ENCODE peak calls at places on chromosomes 3 and 15, in five cellular contexts. F, W, H, V and N are unnamed samples.

GRCh38 chr3:39250116-39250747 is 29.6 kb downstream of the CX3CR1 start:
- DNase-seq in V (no peak), H (no peak), F (no peak), W (no peak), N (no peak)

GRCh38 chr3:48157950-48158376 is 30.3 kb downstream of the CDC25A start:
- DNase-seq in V (peak; percentile 77), W (peak; percentile 66), H (peak; percentile 71), F (peak; percentile 25), N (no peak)

GRCh38 chr3:122230174-122230573 is 46.7 kb downstream of the CASR start:
- DNase-seq in W (peak; percentile 25), H (no peak), V (no peak), F (no peak), N (no peak)

GRCh38 chr15:25773248-25773647 is 89.9 kb downstream of the ATP10A start:
- DNase-seq in W (no peak), V (no peak), F (no peak), H (no peak), N (no peak)

GRCh38 chr3:135450985-135451384 is 514.5 kb upstream of the PPP2R3A start:
- DNase-seq in V (no peak), F (no peak), W (no peak), H (no peak), N (no peak)

GRCh38 chr3:108406661-108407206 is 103.7 kb downstream of the MYH15 start:
- DNase-seq in H (no peak), W (no peak), F (no peak), V (no peak), N (no peak)

GRCh38 chr3:141124715-141125114 is 73.6 kb downstream of the SPSB4 start:
- DNase-seq in F (no peak), V (no peak), H (no peak), W (no peak), N (no peak)

GRCh38 chr15:51688863-51689262 is 7.6 kb downstream of the SCG3 start:
- DNase-seq in H (no peak), F (no peak), V (no peak), W (no peak), N (no peak)

GRCh38 chr15:66390670-66391069 is 4.0 kb downstream of the MAP2K1 start:
- DNase-seq in F (no peak), W (no peak), H (no peak), V (no peak), N (no peak)

GRCh38 chr15:84736375-84736774 is 12.0 kb upstream of the ZNF592 start:
- DNase-seq in F (peak; percentile 33), H (no peak), W (no peak), V (no peak), N (no peak)

GRCh38 chr3:150035400-150035799 is 64.7 kb upstream of the PFN2 start:
- DNase-seq in F (no peak), W (no peak), V (no peak), H (peak; percentile 63), N (no peak)

GRCh38 chr15:64247535-64247905 is 84.7 kb upstream of the PPIB start:
- DNase-seq in H (no peak), W (no peak), V (no peak), F (no peak), N (no peak)

GRCh38 chr15:82856397-82857170 is 47.2 kb downstream of the WHAMM start:
- DNase-seq in H (peak; percentile 18), V (no peak), F (no peak), W (no peak), N (no peak)

GRCh38 chr3:119297169-119297568 is 3.0 kb downstream of the ARHGAP31 start:
- DNase-seq in F (no peak), V (peak; percentile 40), W (no peak), H (no peak), N (no peak)

GRCh38 chr3:59502806-59503205 is 453.0 kb upstream of the CFAP20DC start:
- DNase-seq in W (no peak), V (no peak), F (no peak), H (no peak), N (no peak)

GRCh38 chr3:32996046-32996754 is 44.8 kb downstream of the CCR4 start:
- DNase-seq in H (no peak), F (no peak), W (no peak), V (no peak), N (no peak)

GRCh38 chr3:43770426-43771103 is 79.8 kb downstream of the ABHD5 start:
- DNase-seq in V (peak; percentile 56), H (peak; percentile 70), F (peak; percentile 14), W (peak; percentile 81), N (peak; percentile 76)

GRCh38 chr3:124761250-124761796 is 31.1 kb downstream of the UMPS start:
- DNase-seq in W (peak; percentile 90), F (peak; percentile 68), V (peak; percentile 93), H (peak; percentile 92), N (peak; percentile 90)

GRCh38 chr3:156818890-156819289 is 7.3 kb upstream of the LEKR1 start:
- DNase-seq in W (no peak), H (no peak), V (no peak), F (no peak), N (no peak)

GRCh38 chr3:192892981-192893827 is 24.5 kb downstream of the MB21D2 start:
- DNase-seq in V (no peak), W (peak; percentile 60), F (peak; percentile 29), H (peak; percentile 53), N (peak; percentile 74)

GRCh38 chr3:13927295-13927694 is 47.4 kb upstream of the WNT7A start:
- DNase-seq in F (no peak), W (no peak), V (no peak), H (no peak), N (no peak)

GRCh38 chr15:36691596-36691995 is 112.2 kb downstream of the CDIN1 start:
- DNase-seq in H (no peak), V (no peak), W (no peak), F (no peak), N (no peak)

GRCh38 chr15:73716417-73716816 is 32.2 kb downstream of the CD276 start:
- DNase-seq in H (no peak), W (peak; percentile 94), V (no peak), F (no peak), N (no peak)

GRCh38 chr3:195198424-195199346 is 72.3 kb downstream of the XXYLT1 start:
- DNase-seq in W (no peak), H (no peak), F (no peak), V (no peak), N (peak; percentile 48)

GRCh38 chr15:89428246-89428645 is 68.1 kb downstream of the RHCG start:
- DNase-seq in H (no peak), F (no peak), V (no peak), W (no peak), N (peak; percentile 32)
- H3K27ac ChIP-seq in H (no peak overlapping the region), F (no peak overlapping the region), V (no peak overlapping the region), W (no peak overlapping the region), N (no peak overlapping the region)

GRCh38 chr15:91861223-91861622 is 7.7 kb downstream of the SLCO3A1 start:
- DNase-seq in H (no peak), F (no peak), V (no peak), W (no peak), N (no peak)
- H3K4me1 ChIP-seq in H (peaks cover 31% of the 10 kb centered on the region), F (peaks cover 88% of the 10 kb centered on the region), V (peaks cover 13% of the 10 kb centered on the region), W (peaks cover 11% of the 10 kb centered on the region), N (peaks cover 4% of the 10 kb centered on the region)

DNA sequence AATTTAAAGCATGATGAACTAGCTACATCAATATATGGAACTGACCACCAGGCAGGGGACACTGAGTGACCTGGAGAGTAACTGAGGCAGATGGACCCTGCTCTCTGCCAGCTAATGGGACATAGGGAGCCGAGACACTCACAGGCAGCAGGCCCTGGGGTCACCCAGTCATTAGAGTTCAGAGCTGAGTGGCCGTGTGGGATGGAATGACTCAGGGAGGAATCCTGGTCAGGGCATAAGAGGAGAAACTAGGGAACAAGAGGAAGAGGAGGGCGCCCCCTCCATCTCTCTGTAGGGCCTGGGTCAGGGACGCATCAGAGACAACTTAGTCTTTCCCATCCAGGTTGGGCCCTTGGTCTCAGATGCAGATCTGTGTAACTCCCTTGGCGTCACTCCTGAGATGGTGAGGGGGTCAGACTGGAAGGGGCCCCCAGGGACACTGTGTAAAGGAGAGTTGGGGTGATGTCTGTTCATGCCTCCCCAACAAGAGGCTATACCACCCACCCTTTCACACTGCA is 39.8 kb downstream of the CCDC12 start:
- DNase-seq in F (no peak), W (no peak), V (no peak), H (peak; percentile 46), N (peak; percentile 61)
- H3K27ac ChIP-seq in F (no peak overlapping the region), W (peak overlapping the region; percentile 82), V (no peak overlapping the region), H (peak overlapping the region; percentile 77), N (peak overlapping the region; percentile 86)

DNA sequence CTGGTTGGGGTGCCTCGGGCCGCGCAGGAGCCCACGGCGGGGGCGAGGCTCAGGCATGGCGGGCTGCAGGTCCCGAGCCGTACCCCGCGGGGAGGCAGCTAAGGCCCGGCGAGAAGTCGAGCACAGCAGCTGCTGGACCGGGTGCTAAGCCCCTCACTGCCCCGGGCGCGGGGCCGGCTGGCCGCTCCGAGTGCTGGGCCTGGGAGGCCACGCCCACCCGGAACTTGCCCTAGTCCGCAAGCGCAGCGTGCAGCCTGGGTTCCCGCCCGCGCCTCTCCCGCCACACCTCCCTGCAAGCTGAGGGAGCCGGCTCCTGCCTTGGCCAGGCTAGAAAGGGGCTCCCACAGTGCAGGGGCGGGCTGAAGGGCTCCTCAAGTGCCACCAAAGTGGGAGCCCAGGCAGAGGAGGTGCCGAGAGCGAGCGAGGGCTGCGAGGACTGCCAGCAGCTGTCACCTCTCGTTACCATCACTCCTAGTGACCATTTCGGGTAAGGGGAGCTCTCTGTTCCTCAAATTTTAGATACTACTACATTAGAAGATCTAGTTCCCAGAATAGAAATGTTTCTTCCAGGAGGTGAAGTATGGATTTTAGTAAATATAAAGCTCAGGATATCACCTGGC is 417.0 kb upstream of the AGTR1 start:
- DNase-seq in W (no peak), H (peak; percentile 43), V (no peak), F (no peak), N (peak; percentile 68)
- H3K4me1 ChIP-seq in W (no peaks in the 10 kb centered on the region), H (no peaks in the 10 kb centered on the region), V (no peaks in the 10 kb centered on the region), F (no peaks in the 10 kb centered on the region), N (no peaks in the 10 kb centered on the region)

GRCh38 chr3:185655426-185656320 is 69.6 kb downstream of the SENP2 start:
- DNase-seq in H (no peak), V (peak; percentile 38), W (no peak), F (no peak), N (no peak)

GRCh38 chr3:185657691-185658503 is 71.8 kb downstream of the SENP2 start:
- DNase-seq in V (no peak), H (no peak), W (no peak), F (no peak), N (no peak)

GRCh38 chr3:185657211-185657610 is 71.1 kb downstream of the SENP2 start:
- DNase-seq in H (no peak), V (no peak), W (no peak), F (no peak), N (no peak)

GRCh38 chr3:185654758-185655145 is 68.7 kb downstream of the SENP2 start:
- DNase-seq in H (no peak), F (no peak), W (no peak), V (no peak), N (no peak)

DNA sequence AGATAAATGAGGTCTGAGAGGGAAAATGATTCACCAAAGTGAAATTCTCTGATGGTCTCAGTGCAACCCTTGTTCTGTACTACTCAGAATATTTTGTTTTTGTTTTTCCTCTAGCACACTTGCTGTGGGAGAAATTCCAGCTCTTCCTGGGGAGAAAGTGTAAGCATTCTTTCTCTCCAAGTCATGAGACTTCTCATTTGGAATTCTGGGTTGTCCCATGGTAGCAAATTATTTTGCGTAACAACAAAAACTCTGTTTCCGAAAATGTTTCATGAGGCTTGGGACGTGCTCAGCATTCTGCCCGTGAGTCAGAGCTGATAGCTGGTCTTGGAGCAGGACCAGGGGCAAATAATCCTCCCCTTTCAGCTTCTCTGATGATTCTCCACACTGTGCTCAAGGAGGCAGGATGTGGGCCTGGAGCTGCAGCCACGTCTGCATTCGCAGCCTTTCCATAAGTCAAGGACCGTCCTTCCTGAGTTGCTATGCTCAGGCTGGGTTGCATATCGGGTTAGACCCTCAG is 70.3 kb downstream of the SENP2 start:
- DNase-seq in F (no peak), W (peak; percentile 56), H (no peak), V (peak; percentile 89), N (no peak)
- H3K27ac ChIP-seq in F (no peak overlapping the region), W (peak overlapping the region; percentile 68), H (peak overlapping the region; percentile 27), V (peak overlapping the region; percentile 83), N (peak overlapping the region; percentile 57)